ENCODE peak calls at places on chromosomes 4 and X, in seven cellular contexts. R is dorsolateral prefrontal cortex, Y is ovary, J is spleen, Z is glutamatergic neuron, L is RWPE1, V is nephron progenitor cell. C is an unnamed sample.

GRCh38 chr4:6109842-6110560 is 90.3 kb downstream of the JAKMIP1 start:
- DNase-seq in Z (no peak), V (no peak), Y (no peak), J (no peak), L (peak; percentile 25), R (no peak), C (peak; percentile 59)

GRCh38 chr4:78464265-78464664 is 87.3 kb upstream of the ANXA3 start:
- DNase-seq in L (no peak), Z (no peak), J (no peak), Y (no peak), V (no peak), R (no peak), C (peak; percentile 39)

GRCh38 chrX:35380808-35381700 is 417.1 kb upstream of the MAGEB16 start:
- DNase-seq in V (no peak), Y (no peak), J (no peak), R (no peak), Z (no peak), L (peak; percentile 8), C (peak; percentile 28)

GRCh38 chr4:100557306-100557705 is 39.5 kb upstream of the EMCN start:
- DNase-seq in V (no peak), J (no peak), Z (no peak), L (peak; percentile 18), Y (no peak), R (no peak), C (no peak)

GRCh38 chr4:48290146-48290772 is 20.6 kb upstream of the TEC start:
- DNase-seq in R (no peak), Z (no peak), V (no peak), J (no peak), Y (no peak), L (peak; percentile 42), C (peak; percentile 60)

GRCh38 chrX:140948827-140949226 is 53.6 kb upstream of the SPANXB1 start:
- DNase-seq in R (no peak), J (no peak), L (no peak), Y (no peak), V (no peak), Z (no peak), C (no peak)

GRCh38 chr4:15373363-15373762 is 54.5 kb upstream of the C1QTNF7 start:
- DNase-seq in J (no peak), R (no peak), L (no peak), Y (no peak), V (no peak), Z (no peak), C (no peak)

GRCh38 chr4:169621754-169622481 is 1.5 kb downstream of the CLCN3 start:
- DNase-seq in J (no peak), R (no peak), V (no peak), Y (no peak), Z (no peak), L (no peak), C (peak; percentile 65)

GRCh38 chrX:70172226-70172625 is 5.1 kb upstream of the DGAT2L6 start:
- DNase-seq in J (no peak), R (no peak), Y (no peak), L (no peak), Z (no peak), V (no peak), C (peak; percentile 15)

GRCh38 chrX:140432328-140433025 is 72.4 kb downstream of the SOX3 start:
- DNase-seq in R (no peak), J (no peak), L (no peak), Z (no peak), V (no peak), Y (peak; percentile 35), C (no peak)

GRCh38 chr4:11632488-11632887 is 203.8 kb upstream of the HS3ST1 start:
- DNase-seq in V (no peak), J (no peak), R (no peak), L (peak; percentile 49), Z (no peak), Y (no peak), C (peak; percentile 78)

GRCh38 chr4:115844180-115844579 is 730.8 kb upstream of the NDST4 start:
- DNase-seq in J (no peak), Z (no peak), V (no peak), L (no peak), R (no peak), Y (no peak), C (peak; percentile 37)

GRCh38 chr4:169342906-169343560 is 72.3 kb upstream of the SH3RF1 start:
- DNase-seq in J (no peak), Y (no peak), Z (no peak), R (no peak), V (no peak), L (no peak), C (peak; percentile 45)

GRCh38 chrX:1323315-1323714 is 13.3 kb upstream of the IL3RA start:
- DNase-seq in R (no peak), V (peak; percentile 44), J (peak; percentile 80), Z (peak; percentile 50), Y (no peak), L (no peak), C (peak; percentile 64)

GRCh38 chr4:55507612-55508011 is 39.1 kb downstream of the CLOCK start:
- DNase-seq in L (no peak), Y (no peak), V (no peak), R (no peak), J (no peak), Z (no peak), C (no peak)

GRCh38 chr4:89704651-89705395 is 132.1 kb downstream of the SNCA start:
- DNase-seq in V (no peak), R (no peak), L (no peak), Z (no peak), J (no peak), Y (no peak), C (no peak)

GRCh38 chr4:159075531-159075932 is 27.3 kb upstream of the RAPGEF2 start:
- DNase-seq in Z (no peak), R (no peak), J (no peak), V (no peak), L (no peak), Y (no peak), C (peak; percentile 41)

GRCh38 chr4:124833831-124834505 is 121.4 kb upstream of the ANKRD50 start:
- DNase-seq in Z (no peak), V (no peak), J (no peak), L (no peak), Y (no peak), R (no peak), C (no peak)

GRCh38 chr4:4396628-4397440 is 9.9 kb downstream of the NSG1 start:
- DNase-seq in J (no peak), V (no peak), L (no peak), Z (no peak), Y (peak; percentile 71), R (no peak), C (no peak)

GRCh38 chr4:58566260-58566659 is 1456.1 kb upstream of the IGFBP7 start:
- DNase-seq in J (no peak), V (no peak), Y (no peak), R (no peak), Z (no peak), L (no peak), C (no peak)

GRCh38 chr4:88897180-88897579 is 159.8 kb downstream of the FAM13A start:
- DNase-seq in Y (no peak), J (no peak), Z (no peak), R (no peak), V (no peak), L (no peak), C (peak; percentile 4)

GRCh38 chr4:41213563-41214157 is 682 bp downstream of the APBB2 start:
- DNase-seq in J (peak; percentile 75), Z (peak; percentile 71), V (peak; percentile 61), Y (peak; percentile 66), R (peak; percentile 36), L (no peak), C (no peak)

GRCh38 chr4:15805583-15806517 is 27.7 kb downstream of the CD38 start:
- DNase-seq in Z (no peak), R (no peak), L (peak; percentile 43), J (no peak), Y (no peak), V (peak; percentile 47), C (peak; percentile 79)

GRCh38 chr4:152357206-152357605 is 178.7 kb downstream of the FBXW7 start:
- DNase-seq in Z (no peak), Y (no peak), L (no peak), R (no peak), V (no peak), J (no peak), C (no peak)

GRCh38 chr4:113435893-113436292 is 325.6 kb downstream of the CAMK2D start:
- DNase-seq in J (no peak), Y (peak; percentile 41), R (no peak), L (peak; percentile 86), V (no peak), Z (peak; percentile 23), C (peak; percentile 67)

GRCh38 chr4:98448923-98449322 is 187.7 kb downstream of the RAP1GDS1 start:
- DNase-seq in L (no peak), J (peak; percentile 87), Z (no peak), Y (no peak), R (no peak), V (no peak), C (no peak)

GRCh38 chr4:117157360-117157759 is 72.0 kb upstream of the TRAM1L1 start:
- DNase-seq in Y (no peak), R (no peak), V (no peak), Z (no peak), J (no peak), L (no peak), C (no peak)

GRCh38 chrX:40145001-40145631 is 47.4 kb upstream of the BCOR start:
- DNase-seq in Y (no peak), J (peak; percentile 78), V (no peak), R (no peak), Z (no peak), L (no peak), C (peak; percentile 21)

GRCh38 chrX:40360557-40360956 is 220.2 kb upstream of the ATP6AP2 start:
- DNase-seq in V (no peak), L (no peak), Z (no peak), R (no peak), Y (no peak), J (no peak), C (no peak)

GRCh38 chr4:183504064-183504929 is 561 bp upstream of the ING2 start:
- DNase-seq in Z (peak; percentile 99), R (peak; percentile 99), Y (peak; percentile 100), L (peak; percentile 96), J (peak; percentile 100), V (peak; percentile 99), C (peak; percentile 95)
- TF ChIP-seq CTCF in Z (no peak), R (peak; percentile 41), Y (peak; percentile 73), L (peak; percentile 56), J (peak; percentile 42), V (no peak), C (no peak)

DNA sequence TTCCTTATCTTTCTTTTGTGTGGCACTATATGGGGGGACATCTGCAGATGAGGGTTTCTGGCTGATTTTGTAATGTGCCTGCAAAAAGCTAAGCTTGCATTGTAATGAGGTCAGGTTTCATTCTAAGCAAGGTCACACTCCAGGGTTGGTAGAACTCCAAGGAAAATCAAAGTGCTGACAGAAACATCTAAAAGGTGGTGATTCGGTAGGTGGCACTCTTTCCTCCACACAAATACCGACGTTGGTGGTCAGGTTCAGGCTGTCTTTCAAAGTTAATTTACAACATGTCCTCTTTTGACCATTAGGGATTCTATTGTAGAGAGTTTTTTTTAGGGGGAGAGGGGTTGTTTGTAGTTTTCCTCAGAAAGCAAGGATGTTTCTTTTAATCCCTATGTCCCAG is 434.4 kb downstream of the PPARGC1A start:
- DNase-seq in L (no peak), V (peak; percentile 6), Y (no peak), R (no peak), Z (no peak), J (no peak), C (peak; percentile 15)
- TF ChIP-seq CTCF in L (no peak), V (no peak), Y (no peak), R (no peak), Z (no peak), J (no peak), C (peak; percentile 27)

GRCh38 chr4:926538-926937 is 5.6 kb downstream of the GAK start:
- DNase-seq in J (peak; percentile 58), R (no peak), L (no peak), Z (peak; percentile 70), V (peak; percentile 62), Y (peak; percentile 31), C (peak; percentile 17)
- TF ChIP-seq CTCF in J (no peak), R (no peak), L (no peak), Z (peak; percentile 50), V (peak; percentile 52), Y (no peak), C (peak; percentile 42)

GRCh38 chr4:53709693-53710092 is 118.4 kb upstream of the LNX1 start:
- DNase-seq in R (no peak), V (no peak), J (no peak), Y (no peak), L (no peak), Z (no peak), C (peak; percentile 10)
- TF ChIP-seq CTCF in R (no peak), V (no peak), J (no peak), Y (no peak), L (no peak), Z (no peak), C (peak; percentile 42)